ENCODE peak calls at places on chromosomes 5 and 9, in four cellular contexts. One of them, this sample, is unnamed.

GRCh38 chr5:81310402-81311063 is 9.1 kb downstream of the ZCCHC9 start:
- DNase-seq in PC-9: no peak
- DNase-seq in upper lobe of right lung: no peak
- DNase-seq in RWPE1: no peak
- DNase-seq in this sample: no peak

GRCh38 chr9:110531776-110532175 is 47.8 kb downstream of the SVEP1 start:
- DNase-seq in PC-9: no peak
- DNase-seq in upper lobe of right lung: no peak
- DNase-seq in RWPE1: no peak
- DNase-seq in this sample: no peak

GRCh38 chr9:113151696-113152630 is 1.2 kb downstream of the SLC31A2 start:
- DNase-seq in PC-9: peak
- DNase-seq in upper lobe of right lung: no peak
- DNase-seq in RWPE1: peak
- DNase-seq in this sample: no peak

GRCh38 chr5:1808466-1808865 is 7.3 kb downstream of the NDUFS6 start:
- DNase-seq in PC-9: no peak
- DNase-seq in upper lobe of right lung: no peak
- DNase-seq in RWPE1: peak
- DNase-seq in this sample: no peak

GRCh38 chr9:94672811-94673487 is 33.6 kb upstream of the FBP1 start:
- DNase-seq in PC-9: peak
- DNase-seq in upper lobe of right lung: no peak
- DNase-seq in RWPE1: peak
- DNase-seq in this sample: no peak

GRCh38 chr5:154157483-154158378 is 32.8 kb upstream of the GALNT10 start:
- DNase-seq in PC-9: no peak
- DNase-seq in upper lobe of right lung: no peak
- DNase-seq in RWPE1: no peak
- DNase-seq in this sample: no peak

GRCh38 chr9:136846376-136847064 is 2.7 kb upstream of the PHPT1 start:
- DNase-seq in PC-9: no peak
- DNase-seq in upper lobe of right lung: no peak
- DNase-seq in RWPE1: no peak
- DNase-seq in this sample: no peak

GRCh38 chr5:140833993-140834392 is at the start of gene PCDHA7:
- DNase-seq in PC-9: no peak
- DNase-seq in upper lobe of right lung: no peak
- DNase-seq in RWPE1: no peak
- DNase-seq in this sample: no peak

GRCh38 chr9:137415451-137415850 is 7.5 kb downstream of the EXD3 start:
- DNase-seq in PC-9: no peak
- DNase-seq in upper lobe of right lung: no peak
- DNase-seq in RWPE1: no peak
- DNase-seq in this sample: no peak

GRCh38 chr5:29015523-29015922 is 1977.1 kb upstream of the CDH9 start:
- DNase-seq in PC-9: peak
- DNase-seq in upper lobe of right lung: no peak
- DNase-seq in RWPE1: no peak
- DNase-seq in this sample: no peak

GRCh38 chr5:134769206-134769605 is 10.6 kb downstream of the DDX46 start:
- DNase-seq in PC-9: no peak
- DNase-seq in upper lobe of right lung: no peak
- DNase-seq in RWPE1: no peak
- DNase-seq in this sample: no peak

GRCh38 chr5:16663848-16664247 is 47.1 kb upstream of the RETREG1 start:
- DNase-seq in PC-9: no peak
- DNase-seq in upper lobe of right lung: no peak
- DNase-seq in RWPE1: no peak
- DNase-seq in this sample: no peak

GRCh38 chr9:68433629-68434028 is 77.2 kb downstream of the PGM5 start:
- DNase-seq in PC-9: no peak
- DNase-seq in upper lobe of right lung: no peak
- DNase-seq in RWPE1: no peak
- DNase-seq in this sample: no peak

DNA sequence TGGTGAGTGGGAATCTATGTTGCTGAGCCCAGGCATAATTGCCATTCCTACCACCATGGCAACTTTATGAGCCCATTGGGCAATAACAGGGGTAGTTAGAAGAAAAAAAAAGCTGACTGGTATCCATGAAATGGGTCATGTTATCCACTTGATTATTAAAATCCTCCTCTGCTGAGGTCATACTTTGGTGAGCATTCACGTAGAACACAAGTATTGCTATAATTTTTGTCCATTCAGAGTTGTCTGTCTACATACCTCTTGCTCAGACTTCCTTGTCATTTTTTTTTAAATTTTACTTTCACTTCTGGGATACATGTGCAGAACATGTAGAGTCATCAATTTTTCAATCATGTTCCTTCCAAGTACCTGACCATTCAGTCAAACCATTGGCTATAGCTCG is 780.8 kb upstream of the ARRDC3 start:
- DNase-seq in PC-9: no peak
- DNase-seq in upper lobe of right lung: no peak
- DNase-seq in RWPE1: no peak
- DNase-seq in this sample: no peak
- H3K27ac ChIP-seq in PC-9: no peak
- H3K27ac ChIP-seq in upper lobe of right lung: no peak
- H3K27ac ChIP-seq in RWPE1: no peak
- H3K27ac ChIP-seq in this sample: no peak

DNA sequence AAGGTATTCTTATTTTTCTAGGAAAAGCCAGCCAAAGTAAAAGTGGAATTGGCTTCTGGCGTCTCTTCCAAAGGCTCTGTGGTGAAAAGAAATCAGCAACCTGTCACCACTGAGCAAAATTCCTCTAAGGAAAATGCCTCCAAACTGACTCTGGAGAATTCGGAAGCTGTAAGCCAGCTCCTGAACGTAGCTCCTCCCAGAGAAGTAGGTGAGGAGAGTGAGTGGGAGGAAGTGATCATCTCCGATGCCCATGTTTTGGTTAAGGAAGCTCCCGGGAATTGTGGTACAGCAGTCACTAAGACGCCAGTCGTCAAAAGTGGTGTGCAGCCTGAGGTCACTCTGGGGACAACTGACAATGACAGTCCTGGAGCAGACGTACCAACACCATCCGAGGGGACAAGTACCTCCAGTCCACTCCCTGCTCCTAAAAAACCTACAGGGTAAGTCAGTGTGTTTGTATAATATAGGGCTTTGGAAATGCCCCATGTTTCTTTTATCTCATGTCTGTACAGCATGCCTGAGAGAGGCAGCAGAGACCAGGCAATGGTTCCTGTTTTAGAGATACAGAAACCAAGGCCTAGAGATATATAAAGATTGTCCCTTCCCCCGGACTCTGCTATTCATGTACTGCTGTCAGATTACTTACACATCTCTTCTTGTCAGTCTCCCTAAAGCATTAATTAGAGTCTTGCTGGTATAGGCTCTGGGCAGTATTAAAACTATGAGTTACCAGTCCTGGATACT is 23.9 kb downstream of the HMGXB3 start:
- DNase-seq in PC-9: no peak
- DNase-seq in upper lobe of right lung: no peak
- DNase-seq in RWPE1: no peak
- DNase-seq in this sample: peak
- TF ChIP-seq CTCF in PC-9: no peak
- TF ChIP-seq CTCF in upper lobe of right lung: peak
- TF ChIP-seq CTCF in RWPE1: no peak
- TF ChIP-seq CTCF in this sample: peak

GRCh38 chr5:177508837-177509236 is 789 bp downstream of the DOK3 start:
- DNase-seq in PC-9: no peak
- DNase-seq in upper lobe of right lung: no peak
- DNase-seq in RWPE1: no peak
- DNase-seq in this sample: no peak

GRCh38 chr5:177507596-177508216 is 1.9 kb downstream of the DOK3 start:
- DNase-seq in PC-9: no peak
- DNase-seq in upper lobe of right lung: no peak
- DNase-seq in RWPE1: no peak
- DNase-seq in this sample: no peak

GRCh38 chr5:177509361-177509951 is at the start of gene DOK3:
- DNase-seq in PC-9: no peak
- DNase-seq in upper lobe of right lung: peak
- DNase-seq in RWPE1: no peak
- DNase-seq in this sample: no peak

GRCh38 chr5:177507165-177507564 is 2.5 kb downstream of the DOK3 start:
- DNase-seq in PC-9: no peak
- DNase-seq in upper lobe of right lung: no peak
- DNase-seq in RWPE1: no peak
- DNase-seq in this sample: no peak

DNA sequence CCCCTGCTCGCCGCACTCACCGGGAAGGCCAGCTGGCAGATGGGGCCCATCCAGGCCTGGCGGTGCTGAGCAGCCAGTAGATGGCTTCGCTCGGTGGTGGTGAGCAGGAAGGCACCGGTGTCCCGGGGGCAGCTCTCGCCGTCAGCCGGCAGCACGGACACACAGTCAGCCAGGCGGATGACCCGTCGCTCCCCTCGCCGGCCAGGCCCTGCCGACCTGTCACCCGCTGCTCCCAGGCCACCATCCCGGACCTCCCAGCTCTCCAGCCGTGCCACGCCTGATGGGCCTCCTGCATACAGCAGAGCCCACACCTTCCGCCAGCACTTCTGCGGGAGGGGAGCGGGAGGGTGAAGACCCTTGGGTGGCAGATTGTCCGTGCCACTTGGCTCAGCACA is 1.4 kb downstream of the DOK3 start:
- DNase-seq in PC-9: no peak
- DNase-seq in upper lobe of right lung: no peak
- DNase-seq in RWPE1: no peak
- DNase-seq in this sample: no peak
- H3K27ac ChIP-seq in PC-9: no peak
- H3K27ac ChIP-seq in upper lobe of right lung: peak
- H3K27ac ChIP-seq in RWPE1: peak
- H3K27ac ChIP-seq in this sample: no peak

DNA sequence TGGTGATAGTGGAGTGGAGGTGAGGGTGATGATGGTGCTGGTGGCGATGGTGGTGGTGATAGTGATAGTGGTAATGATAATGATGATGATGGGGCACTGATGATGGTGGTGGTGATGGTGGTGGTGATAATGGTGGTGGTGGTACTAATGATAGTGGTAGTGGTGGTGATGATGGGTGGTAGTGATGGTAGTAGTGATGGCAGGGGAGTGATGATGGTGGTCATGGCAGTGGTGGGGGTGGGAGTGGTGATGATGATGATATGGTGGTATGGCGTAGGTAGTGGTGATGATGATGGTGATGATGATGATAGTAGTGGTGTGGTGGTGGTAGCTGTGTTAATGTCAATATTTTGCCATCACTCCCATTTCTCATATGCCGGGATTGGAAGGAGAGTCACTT is 44.5 kb upstream of the ORM1 start:
- DNase-seq in PC-9: no peak
- DNase-seq in upper lobe of right lung: no peak
- DNase-seq in RWPE1: no peak
- DNase-seq in this sample: no peak
- TF ChIP-seq CTCF in PC-9: no peak
- TF ChIP-seq CTCF in upper lobe of right lung: no peak
- TF ChIP-seq CTCF in RWPE1: no peak
- TF ChIP-seq CTCF in this sample: no peak

GRCh38 chr5:77035950-77036349 is 5.7 kb downstream of the AGGF1 start:
- DNase-seq in PC-9: no peak
- DNase-seq in upper lobe of right lung: no peak
- DNase-seq in RWPE1: no peak
- DNase-seq in this sample: no peak
- H3K27ac ChIP-seq in PC-9: no peak
- H3K27ac ChIP-seq in upper lobe of right lung: no peak
- H3K27ac ChIP-seq in RWPE1: no peak
- H3K27ac ChIP-seq in this sample: no peak

GRCh38 chr9:105244996-105245719 is 707 bp downstream of the SLC44A1 start:
- DNase-seq in PC-9: peak
- DNase-seq in upper lobe of right lung: peak
- DNase-seq in RWPE1: peak
- DNase-seq in this sample: peak
- TF ChIP-seq CTCF in PC-9: peak
- TF ChIP-seq CTCF in upper lobe of right lung: peak
- TF ChIP-seq CTCF in RWPE1: peak
- TF ChIP-seq CTCF in this sample: no peak

DNA sequence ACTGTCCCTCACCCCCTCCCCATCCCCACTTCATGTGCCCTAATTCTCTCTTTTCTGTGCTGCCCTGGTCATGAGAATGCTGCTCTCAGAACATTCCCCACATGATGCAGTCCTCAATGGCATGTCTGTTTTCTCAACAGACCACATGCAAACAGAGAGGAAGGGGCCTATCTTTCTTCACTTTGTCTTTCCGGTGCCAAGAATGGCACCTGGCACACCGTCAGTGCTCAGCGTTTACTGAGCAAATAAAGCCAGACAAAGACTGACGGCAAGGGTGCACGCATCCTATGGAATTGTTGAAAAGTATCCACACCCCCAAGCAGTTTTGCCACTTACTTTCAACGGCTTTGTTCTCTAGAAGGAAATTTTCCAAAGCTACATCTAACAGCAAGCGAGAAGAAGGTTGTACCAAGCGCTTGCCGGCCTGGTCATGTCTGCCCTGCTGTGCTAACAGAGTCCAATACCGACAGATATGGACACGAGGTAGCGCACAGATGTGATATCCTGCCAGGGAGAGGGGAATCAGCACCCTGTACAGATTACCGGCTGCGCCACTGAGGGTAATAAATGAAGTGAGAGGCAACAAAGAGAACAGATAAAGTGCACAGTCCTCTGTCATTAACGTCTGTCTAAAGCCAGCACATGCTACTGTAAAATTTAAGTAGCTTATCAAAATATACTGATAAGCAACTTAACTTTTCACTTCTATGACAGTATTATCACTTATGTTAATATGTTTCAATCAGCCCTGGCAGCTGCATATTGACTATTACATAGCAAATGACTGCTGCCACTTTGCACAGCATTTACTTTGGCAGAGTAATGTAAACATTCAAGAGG is 251.7 kb downstream of the DENND1A start:
- DNase-seq in PC-9: no peak
- DNase-seq in upper lobe of right lung: no peak
- DNase-seq in RWPE1: no peak
- DNase-seq in this sample: no peak
- H3K27ac ChIP-seq in PC-9: no peak
- H3K27ac ChIP-seq in upper lobe of right lung: no peak
- H3K27ac ChIP-seq in RWPE1: no peak
- H3K27ac ChIP-seq in this sample: no peak

GRCh38 chr9:98881836-98882568 is 61.7 kb upstream of the COL15A1 start:
- DNase-seq in PC-9: no peak
- DNase-seq in upper lobe of right lung: no peak
- DNase-seq in RWPE1: no peak
- DNase-seq in this sample: no peak
- TF ChIP-seq CTCF in PC-9: no peak
- TF ChIP-seq CTCF in upper lobe of right lung: no peak
- TF ChIP-seq CTCF in RWPE1: no peak
- TF ChIP-seq CTCF in this sample: no peak

GRCh38 chr5:88826959-88827585 is 55.9 kb downstream of the MEF2C start:
- DNase-seq in PC-9: no peak
- DNase-seq in upper lobe of right lung: no peak
- DNase-seq in RWPE1: no peak
- DNase-seq in this sample: no peak
- H3K27ac ChIP-seq in PC-9: no peak
- H3K27ac ChIP-seq in upper lobe of right lung: peak
- H3K27ac ChIP-seq in RWPE1: no peak
- H3K27ac ChIP-seq in this sample: peak

GRCh38 chr5:127919818-127920217 is 163.7 kb upstream of the SLC12A2 start:
- DNase-seq in PC-9: no peak
- DNase-seq in upper lobe of right lung: no peak
- DNase-seq in RWPE1: no peak
- DNase-seq in this sample: no peak
- TF ChIP-seq CTCF in PC-9: no peak
- TF ChIP-seq CTCF in upper lobe of right lung: no peak
- TF ChIP-seq CTCF in RWPE1: no peak
- TF ChIP-seq CTCF in this sample: no peak

This sample was measured in dorsolateral prefrontal cortex.